ENCODE peak calls at places on chromosome 1, in four cellular contexts. One of them, this sample, is unnamed.
A peak's percentile ranks its signal among the peaks of the same experiment; 100 is the strongest.

GRCh38 chr1:206770531-206771352 is at the start of gene IL19:
- DNase-seq in body of pancreas: no peak
- DNase-seq in mammary epithelial cell: peak; percentile 21
- DNase-seq in HL-60: no peak
- DNase-seq in this sample: peak; percentile 28

GRCh38 chr1:214549604-214550338 is 1.6 kb downstream of the PTPN14 start:
- DNase-seq in body of pancreas: no peak
- DNase-seq in mammary epithelial cell: peak; percentile 49
- DNase-seq in HL-60: no peak
- DNase-seq in this sample: peak; percentile 72

GRCh38 chr1:29392486-29393450 is 156.4 kb downstream of the PTPRU start:
- DNase-seq in body of pancreas: no peak
- DNase-seq in mammary epithelial cell: no peak
- DNase-seq in HL-60: no peak
- DNase-seq in this sample: no peak

GRCh38 chr1:119139393-119139792 is 1.1 kb downstream of the WARS2 start:
- DNase-seq in body of pancreas: no peak
- DNase-seq in mammary epithelial cell: no peak
- DNase-seq in HL-60: no peak
- DNase-seq in this sample: no peak

GRCh38 chr1:53592521-53592982 is 133.4 kb downstream of the DMRTB1 start:
- DNase-seq in body of pancreas: no peak
- DNase-seq in mammary epithelial cell: peak; percentile 9
- DNase-seq in HL-60: no peak
- DNase-seq in this sample: peak; percentile 15

GRCh38 chr1:39196244-39197215 is 8.0 kb upstream of the MACF1 start:
- DNase-seq in body of pancreas: no peak
- DNase-seq in mammary epithelial cell: peak; percentile 76
- DNase-seq in HL-60: no peak
- DNase-seq in this sample: no peak

GRCh38 chr1:73839922-73840321 is 358.1 kb downstream of the LRRIQ3 start:
- DNase-seq in body of pancreas: no peak
- DNase-seq in mammary epithelial cell: peak; percentile 6
- DNase-seq in HL-60: no peak
- DNase-seq in this sample: peak; percentile 49

GRCh38 chr1:39668111-39668510 is 3.8 kb downstream of the NT5C1A start:
- DNase-seq in body of pancreas: no peak
- DNase-seq in mammary epithelial cell: no peak
- DNase-seq in HL-60: no peak
- DNase-seq in this sample: no peak

GRCh38 chr1:39799770-39800470 is 11.3 kb upstream of the BMP8B start:
- DNase-seq in body of pancreas: peak; percentile 80
- DNase-seq in mammary epithelial cell: peak; percentile 82
- DNase-seq in HL-60: no peak
- DNase-seq in this sample: peak; percentile 82

GRCh38 chr1:54851406-54851805 is 35.6 kb downstream of the DHCR24 start:
- DNase-seq in body of pancreas: no peak
- DNase-seq in mammary epithelial cell: no peak
- DNase-seq in HL-60: no peak
- DNase-seq in this sample: no peak

DNA sequence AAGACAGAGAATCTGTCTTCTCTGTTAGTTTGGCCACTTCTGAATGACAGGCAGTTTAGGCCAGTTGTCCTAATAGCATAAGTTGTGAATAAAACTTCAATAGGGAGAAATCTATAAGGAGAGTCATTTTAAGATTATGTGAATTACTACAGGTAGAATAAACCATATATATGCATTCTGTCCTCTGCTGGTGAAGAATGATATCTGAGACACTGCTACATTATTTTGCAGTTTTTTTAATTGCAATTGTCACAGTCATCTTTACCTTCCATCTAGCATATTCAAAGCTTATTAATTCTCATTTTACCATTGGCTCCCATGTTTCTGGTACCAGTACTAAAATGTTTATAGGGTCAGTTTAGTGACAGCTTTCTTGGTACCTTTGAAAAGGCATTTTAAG is 519.6 kb upstream of the DEPDC1 start:
- DNase-seq in body of pancreas: no peak
- DNase-seq in mammary epithelial cell: no peak
- DNase-seq in HL-60: no peak
- DNase-seq in this sample: no peak
- TF ChIP-seq CTCF in body of pancreas: no peak
- TF ChIP-seq CTCF in mammary epithelial cell: peak; percentile 18
- TF ChIP-seq CTCF in HL-60: no peak
- TF ChIP-seq CTCF in this sample: no peak

DNA sequence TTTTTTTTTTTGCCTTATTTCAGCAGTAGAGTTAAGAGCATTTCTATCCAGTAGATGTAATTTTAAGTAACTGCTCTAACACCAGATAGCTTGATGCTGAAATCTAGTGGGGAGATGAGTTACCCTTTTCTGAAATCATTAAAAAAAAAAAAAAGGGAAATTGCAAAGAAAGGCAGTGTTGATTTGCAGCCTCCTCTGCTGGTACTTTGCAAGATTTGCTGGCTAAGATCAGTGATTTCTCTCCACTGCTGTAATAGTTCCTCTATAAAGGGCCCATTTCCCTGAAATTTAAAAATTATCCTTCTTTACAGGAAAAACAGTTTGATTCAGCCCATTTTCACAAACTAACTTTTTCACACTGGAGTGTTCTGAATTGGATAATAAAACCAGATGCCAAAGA is 120.6 kb downstream of the PTBP2 start:
- DNase-seq in body of pancreas: no peak
- DNase-seq in mammary epithelial cell: no peak
- DNase-seq in HL-60: no peak
- DNase-seq in this sample: no peak
- TF ChIP-seq CTCF in body of pancreas: no peak
- TF ChIP-seq CTCF in mammary epithelial cell: peak; percentile 13
- TF ChIP-seq CTCF in HL-60: no peak
- TF ChIP-seq CTCF in this sample: peak; percentile 11

GRCh38 chr1:152739841-152740240 is 18.0 kb upstream of the KPRP start:
- DNase-seq in body of pancreas: no peak
- DNase-seq in mammary epithelial cell: peak; percentile 82
- DNase-seq in HL-60: no peak
- DNase-seq in this sample: peak; percentile 90

GRCh38 chr1:152745765-152746444 is 11.9 kb upstream of the KPRP start:
- DNase-seq in body of pancreas: no peak
- DNase-seq in mammary epithelial cell: no peak
- DNase-seq in HL-60: no peak
- DNase-seq in this sample: no peak

GRCh38 chr1:152741656-152742055 is 16.2 kb upstream of the KPRP start:
- DNase-seq in body of pancreas: no peak
- DNase-seq in mammary epithelial cell: no peak
- DNase-seq in HL-60: no peak
- DNase-seq in this sample: no peak

GRCh38 chr1:152745289-152745704 is 12.5 kb upstream of the KPRP start:
- DNase-seq in body of pancreas: no peak
- DNase-seq in mammary epithelial cell: peak; percentile 44
- DNase-seq in HL-60: no peak
- DNase-seq in this sample: peak; percentile 89

GRCh38 chr1:152743371-152744145 is 14.3 kb upstream of the KPRP start:
- DNase-seq in body of pancreas: no peak
- DNase-seq in mammary epithelial cell: peak; percentile 88
- DNase-seq in HL-60: no peak
- DNase-seq in this sample: peak; percentile 98
- TF ChIP-seq CTCF in body of pancreas: no peak
- TF ChIP-seq CTCF in mammary epithelial cell: no peak
- TF ChIP-seq CTCF in HL-60: no peak
- TF ChIP-seq CTCF in this sample: no peak

GRCh38 chr1:165073402-165074007 is 283.0 kb downstream of the LMX1A start:
- DNase-seq in body of pancreas: peak; percentile 14
- DNase-seq in mammary epithelial cell: peak; percentile 35
- DNase-seq in HL-60: no peak
- DNase-seq in this sample: peak; percentile 80
- TF ChIP-seq CTCF in body of pancreas: peak; percentile 85
- TF ChIP-seq CTCF in mammary epithelial cell: peak; percentile 67
- TF ChIP-seq CTCF in HL-60: peak; percentile 36
- TF ChIP-seq CTCF in this sample: peak; percentile 95

GRCh38 chr1:208237241-208237640 is 6.9 kb downstream of the PLXNA2 start:
- DNase-seq in body of pancreas: no peak
- DNase-seq in mammary epithelial cell: peak; percentile 24
- DNase-seq in HL-60: no peak
- DNase-seq in this sample: peak; percentile 75
- TF ChIP-seq CTCF in body of pancreas: no peak
- TF ChIP-seq CTCF in mammary epithelial cell: no peak
- TF ChIP-seq CTCF in HL-60: no peak
- TF ChIP-seq CTCF in this sample: peak; percentile 34

DNA sequence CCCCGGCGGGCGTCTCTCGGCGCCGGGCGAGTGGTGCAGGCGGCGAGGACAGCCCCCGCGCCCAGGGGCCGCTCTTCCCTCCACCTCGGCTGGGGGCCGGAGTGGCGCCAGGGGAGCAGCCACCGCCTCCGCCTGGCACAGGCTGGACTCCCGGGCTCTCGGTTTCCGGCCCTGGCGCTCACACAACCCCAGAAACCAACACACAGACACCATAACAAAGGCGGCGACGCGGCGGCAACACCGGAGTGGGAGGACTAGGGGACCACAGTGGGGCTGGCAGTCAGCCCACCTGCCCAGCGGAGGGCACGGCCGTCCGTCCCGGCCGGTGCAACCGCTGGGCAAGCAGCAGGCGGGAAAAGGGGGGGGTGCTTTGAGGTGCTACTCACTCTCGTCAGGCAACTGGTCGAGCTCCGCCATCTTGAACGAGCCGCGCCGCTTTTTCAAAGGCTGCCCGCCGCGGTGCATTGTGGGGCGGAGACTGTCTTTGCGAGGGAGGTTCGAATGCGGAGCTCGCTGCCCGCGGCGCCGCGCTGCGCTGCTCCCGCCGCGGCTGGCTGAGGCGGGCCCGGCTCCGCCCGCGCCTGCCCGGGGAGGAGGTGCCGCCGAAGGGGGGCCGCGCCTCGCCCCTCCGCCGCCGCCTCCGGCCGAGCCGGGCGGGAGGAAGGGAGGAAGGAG is at the start of gene LIN9:
- DNase-seq in body of pancreas: peak; percentile 89
- DNase-seq in mammary epithelial cell: peak; percentile 89
- DNase-seq in HL-60: peak; percentile 80
- DNase-seq in this sample: peak; percentile 98
- TF ChIP-seq CTCF in body of pancreas: no peak
- TF ChIP-seq CTCF in mammary epithelial cell: no peak
- TF ChIP-seq CTCF in HL-60: no peak
- TF ChIP-seq CTCF in this sample: no peak

GRCh38 chr1:10528066-10529014 is 53.6 kb downstream of the PEX14 start:
- DNase-seq in body of pancreas: peak; percentile 33
- DNase-seq in mammary epithelial cell: peak; percentile 83
- DNase-seq in HL-60: no peak
- DNase-seq in this sample: peak; percentile 83
- TF ChIP-seq CTCF in body of pancreas: no peak
- TF ChIP-seq CTCF in mammary epithelial cell: no peak
- TF ChIP-seq CTCF in HL-60: no peak
- TF ChIP-seq CTCF in this sample: no peak

DNA sequence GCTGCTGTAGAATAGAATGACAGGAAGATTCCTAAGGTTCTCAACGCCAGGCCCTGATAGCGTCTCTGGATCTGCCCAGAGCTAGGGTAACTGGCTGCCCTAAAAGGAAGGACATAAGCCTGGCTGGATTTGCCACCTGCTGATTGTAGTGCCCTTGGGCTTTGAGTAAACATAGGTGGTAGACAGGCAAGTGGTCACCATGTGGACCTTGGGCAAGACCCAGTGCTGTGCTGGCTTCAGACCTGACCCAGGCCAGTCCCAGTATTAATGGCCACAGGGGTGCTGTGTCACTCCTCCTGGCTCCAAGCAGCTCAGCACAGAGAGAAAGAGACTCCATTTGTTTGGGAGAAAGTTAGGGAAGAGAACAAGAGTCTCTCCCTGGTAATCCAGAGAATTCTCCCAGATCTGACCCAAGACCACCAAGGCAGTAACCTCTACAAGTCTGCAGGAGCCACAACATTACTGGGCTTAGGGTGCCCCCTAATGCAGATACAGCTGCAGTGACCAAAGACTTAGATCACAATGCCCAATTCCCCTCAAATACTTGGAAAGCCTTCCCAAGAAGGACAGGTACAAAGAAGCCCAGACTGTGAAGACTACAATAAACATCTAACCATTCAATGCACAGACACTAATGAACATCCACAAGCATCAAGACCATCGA is 44.5 kb downstream of the PHTF1 start:
- DNase-seq in body of pancreas: peak; percentile 18
- DNase-seq in mammary epithelial cell: no peak
- DNase-seq in HL-60: no peak
- DNase-seq in this sample: no peak
- TF ChIP-seq CTCF in body of pancreas: no peak
- TF ChIP-seq CTCF in mammary epithelial cell: no peak
- TF ChIP-seq CTCF in HL-60: no peak
- TF ChIP-seq CTCF in this sample: no peak

DNA sequence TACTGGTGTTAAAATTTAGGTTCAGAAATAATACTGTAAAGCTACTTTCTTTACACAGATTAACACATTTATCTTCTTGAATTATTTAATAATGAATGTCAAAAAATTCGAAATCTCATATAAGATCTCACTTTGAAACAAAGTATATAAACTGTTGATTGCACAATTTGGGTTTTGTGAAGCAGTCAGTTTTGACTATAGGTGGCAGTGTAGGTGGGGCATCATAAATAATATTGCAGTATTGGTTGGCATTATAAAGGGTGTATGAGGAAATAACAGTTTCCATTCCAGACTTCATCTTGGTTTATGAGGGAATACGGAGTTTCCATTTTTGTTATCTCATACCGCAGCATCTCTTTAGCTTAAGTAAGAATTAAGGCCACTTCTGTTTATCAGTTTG is 49.9 kb downstream of the SUCO start:
- DNase-seq in body of pancreas: no peak
- DNase-seq in mammary epithelial cell: no peak
- DNase-seq in HL-60: no peak
- DNase-seq in this sample: peak; percentile 51
- TF ChIP-seq CTCF in body of pancreas: no peak
- TF ChIP-seq CTCF in mammary epithelial cell: peak; percentile 22
- TF ChIP-seq CTCF in HL-60: no peak
- TF ChIP-seq CTCF in this sample: peak; percentile 14

GRCh38 chr1:25685211-25685750 is 68.7 kb downstream of the MAN1C1 start:
- DNase-seq in body of pancreas: no peak
- DNase-seq in mammary epithelial cell: no peak
- DNase-seq in HL-60: no peak
- DNase-seq in this sample: no peak
- TF ChIP-seq CTCF in body of pancreas: no peak
- TF ChIP-seq CTCF in mammary epithelial cell: no peak
- TF ChIP-seq CTCF in HL-60: no peak
- TF ChIP-seq CTCF in this sample: no peak